ENCODE peak calls at places on chromosomes 12 and 14, in six cellular contexts. K is PC-3, Z is stomach, R is dorsolateral prefrontal cortex, A is lung, P is MM.1S. H is an unnamed sample.

GRCh38 chr14:56422703-56423213 is 156.8 kb upstream of the TMEM260 start:
- DNase-seq in K (peak; percentile 79), Z (peak; percentile 88), R (peak; percentile 51), A (peak; percentile 66), P (no peak), H (no peak)

GRCh38 chr14:104585966-104586702 is 6.6 kb downstream of the C14orf180 start:
- DNase-seq in K (no peak), Z (no peak), R (no peak), A (no peak), P (no peak), H (peak; percentile 67)

GRCh38 chr12:32881107-32881506 is 15.5 kb downstream of the PKP2 start:
- DNase-seq in K (no peak), Z (no peak), R (no peak), A (no peak), P (no peak), H (no peak)

GRCh38 chr14:34935552-34935951 is 47.2 kb upstream of the SRP54 start:
- DNase-seq in K (no peak), Z (no peak), R (no peak), A (no peak), P (no peak), H (no peak)

GRCh38 chr12:106745181-106745745 is 29.2 kb upstream of the RIC8B start:
- DNase-seq in K (no peak), Z (no peak), R (no peak), A (no peak), P (no peak), H (no peak)

GRCh38 chr14:105533391-105533790 is 7.0 kb downstream of the TMEM121 start:
- DNase-seq in K (no peak), Z (no peak), R (no peak), A (no peak), P (no peak), H (no peak)

GRCh38 chr12:102216086-102216691 is 18.6 kb upstream of the PMCH start:
- DNase-seq in K (peak; percentile 24), Z (no peak), R (no peak), A (no peak), P (no peak), H (no peak)

GRCh38 chr12:109082751-109083150 is 10.5 kb downstream of the ALKBH2 start:
- DNase-seq in K (no peak), Z (no peak), R (peak; percentile 48), A (no peak), P (no peak), H (no peak)

GRCh38 chr12:24615967-24616411 is 332.9 kb downstream of the BCAT1 start:
- DNase-seq in K (no peak), Z (no peak), R (no peak), A (no peak), P (no peak), H (no peak)

GRCh38 chr14:75513911-75514672 is 8.2 kb upstream of the BATF start:
- DNase-seq in K (no peak), Z (no peak), R (no peak), A (no peak), P (no peak), H (no peak)

GRCh38 chr12:13347241-13348043 is 150.9 kb downstream of the EMP1 start:
- DNase-seq in K (peak; percentile 54), Z (no peak), R (peak; percentile 85), A (no peak), P (no peak), H (no peak)

GRCh38 chr12:81546811-81547210 is 212.3 kb downstream of the PPFIA2 start:
- DNase-seq in K (no peak), Z (no peak), R (no peak), A (no peak), P (no peak), H (no peak)

GRCh38 chr14:96148631-96149030 is 56.0 kb upstream of the BDKRB2 start:
- DNase-seq in K (no peak), Z (peak; percentile 40), R (no peak), A (no peak), P (no peak), H (peak; percentile 28)

GRCh38 chr14:91399868-91400640 is 17.6 kb downstream of the CCDC88C start:
- DNase-seq in K (no peak), Z (peak; percentile 56), R (no peak), A (no peak), P (peak; percentile 36), H (no peak)

GRCh38 chr14:68230941-68231717 is 411.6 kb downstream of the RAD51B start:
- DNase-seq in K (peak; percentile 90), Z (no peak), R (no peak), A (no peak), P (no peak), H (no peak)

GRCh38 chr12:49671051-49671765 is 36.0 kb downstream of the FMNL3 start:
- DNase-seq in K (no peak), Z (peak; percentile 54), R (no peak), A (no peak), P (peak; percentile 21), H (no peak)

GRCh38 chr14:100442473-100443260 is 119.5 kb downstream of the SLC25A47 start:
- DNase-seq in K (no peak), Z (no peak), R (no peak), A (no peak), P (no peak), H (no peak)

GRCh38 chr12:99911967-99912366 is 72.8 kb downstream of the ANKS1B start:
- DNase-seq in K (no peak), Z (no peak), R (no peak), A (no peak), P (peak; percentile 51), H (no peak)

GRCh38 chr14:104420990-104421389 is 158.6 kb upstream of the C14orf180 start:
- DNase-seq in K (no peak), Z (no peak), R (no peak), A (no peak), P (no peak), H (peak; percentile 42)

GRCh38 chr14:106556665-106557289 is 1030.4 kb downstream of the TMEM121 start:
- DNase-seq in K (peak; percentile 13), Z (peak; percentile 60), R (no peak), A (peak; percentile 62), P (peak; percentile 46), H (no peak)

GRCh38 chr12:27342551-27342950 is 9.9 kb downstream of the BMAL2 start:
- DNase-seq in K (no peak), Z (no peak), R (no peak), A (no peak), P (no peak), H (no peak)

GRCh38 chr12:48966177-48966890 is 5.2 kb downstream of the WNT10B start:
- DNase-seq in K (no peak), Z (no peak), R (no peak), A (no peak), P (peak; percentile 73), H (no peak)

GRCh38 chr12:100651694-100652093 is 78.2 kb downstream of the GAS2L3 start:
- DNase-seq in K (no peak), Z (no peak), R (no peak), A (no peak), P (no peak), H (no peak)

DNA sequence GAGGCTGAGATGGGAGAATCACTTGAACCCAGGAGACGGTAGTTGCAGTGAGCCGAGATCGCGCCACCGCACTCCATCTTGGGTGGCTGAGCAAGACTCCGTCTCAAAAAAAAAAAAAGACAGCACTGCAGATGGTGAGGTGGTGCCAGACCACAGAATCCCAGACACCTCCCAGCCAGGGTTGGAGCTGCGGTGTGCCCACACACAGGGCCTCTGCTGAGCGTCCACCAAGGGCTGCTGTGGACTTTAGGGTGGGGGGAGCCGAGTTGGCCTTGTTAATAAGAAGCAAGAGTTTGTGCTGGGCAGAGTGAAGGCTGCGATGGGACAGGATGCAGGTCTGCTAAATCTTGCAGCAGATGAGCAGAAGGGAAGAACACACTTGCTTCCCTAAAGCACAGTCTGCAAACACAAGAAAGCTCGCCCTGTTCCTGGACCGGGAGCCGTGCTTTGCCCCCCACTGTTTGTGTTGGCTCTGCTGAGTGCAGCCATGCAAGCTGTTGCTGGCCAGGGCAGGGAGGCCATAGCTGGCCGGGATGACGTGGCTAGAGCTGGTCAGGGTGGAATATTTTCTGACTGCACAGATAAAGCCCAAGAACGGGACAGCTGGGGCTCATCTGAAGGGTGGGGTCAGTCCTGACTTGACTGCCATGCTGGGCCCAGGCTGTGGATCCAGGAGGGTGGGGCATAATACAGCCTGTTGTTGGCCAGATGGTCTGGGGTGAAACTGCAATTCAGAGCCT is 14.4 kb downstream of the KMT5A start:
- DNase-seq in K (no peak), Z (peak; percentile 73), R (peak; percentile 45), A (peak; percentile 34), P (no peak), H (peak; percentile 86)
- H3K4me3 ChIP-seq in K (no peak overlapping the region), Z (peak overlapping the region; percentile 8), R (no peak overlapping the region), A (no peak overlapping the region), P (no peak overlapping the region), H (no peak overlapping the region)

DNA sequence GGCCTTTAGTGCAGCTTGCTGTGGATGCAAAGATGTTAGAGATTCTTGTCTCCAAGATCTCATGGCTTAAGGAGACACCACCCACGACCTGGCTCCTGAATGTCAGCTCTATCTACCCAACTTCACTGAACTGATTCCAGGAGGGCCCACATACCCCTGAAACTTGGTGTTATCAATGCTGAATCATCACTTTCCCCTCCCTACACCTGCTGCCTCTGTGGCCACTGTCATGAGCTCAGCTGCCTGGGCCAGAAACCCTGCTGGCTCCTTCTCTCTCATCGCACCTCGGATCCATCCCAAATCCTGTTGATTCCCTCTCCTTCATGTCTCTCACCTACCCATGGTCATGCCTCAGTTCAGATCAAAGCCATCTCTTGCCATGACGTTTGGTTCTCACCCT is 15.1 kb upstream of the LHX5 start:
- DNase-seq in K (no peak), Z (no peak), R (no peak), A (no peak), P (no peak), H (no peak)
- H3K27me3 ChIP-seq in K (peaks cover 76% of the 10 kb centered on the region), Z (no peaks in the 10 kb centered on the region), R (peaks cover 47% of the 10 kb centered on the region), A (peaks cover 13% of the 10 kb centered on the region), P (no peaks in the 10 kb centered on the region), H (no peaks in the 10 kb centered on the region)

DNA sequence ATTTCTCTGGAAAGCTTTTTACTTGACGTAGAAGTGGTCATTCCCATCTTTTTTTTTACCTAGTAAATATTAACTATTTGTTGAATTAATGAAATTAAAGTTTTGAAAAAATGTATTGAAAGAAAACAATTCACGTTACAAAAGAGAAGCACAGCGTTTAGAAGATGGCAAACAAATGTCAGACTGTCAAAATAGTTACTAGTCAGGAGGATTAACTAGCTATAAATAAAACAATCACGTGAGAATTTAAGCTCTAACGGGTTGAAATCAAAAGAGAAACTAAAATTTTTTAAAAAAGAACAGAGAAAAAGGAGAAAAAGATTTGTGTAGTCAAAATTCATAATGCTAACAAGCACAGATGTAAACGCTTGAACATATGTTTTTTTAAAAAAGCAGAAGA is 26.4 kb downstream of the DDHD1 start:
- DNase-seq in K (no peak), Z (no peak), R (no peak), A (no peak), P (peak; percentile 48), H (no peak)
- H3K4me3 ChIP-seq in K (no peak overlapping the region), Z (no peak overlapping the region), R (no peak overlapping the region), A (no peak overlapping the region), P (peak overlapping the region; percentile 39), H (peak overlapping the region; percentile 5)

GRCh38 chr12:53972722-53973092 is 219 bp upstream of the HOXC11 start:
- DNase-seq in K (no peak), Z (no peak), R (no peak), A (no peak), P (no peak), H (no peak)

GRCh38 chr12:53975816-53976152 is 1.0 kb upstream of the HOTAIR start:
- DNase-seq in K (no peak), Z (no peak), R (no peak), A (no peak), P (no peak), H (no peak)

GRCh38 chr12:53975019-53975815 is 463 bp upstream of the HOTAIR start:
- DNase-seq in K (no peak), Z (no peak), R (no peak), A (no peak), P (peak; percentile 68), H (no peak)

GRCh38 chr12:53973093-53974042 is at the start of gene HOXC11:
- DNase-seq in K (peak; percentile 12), Z (no peak), R (no peak), A (no peak), P (no peak), H (no peak)

GRCh38 chr12:53974084-53975018 is at the start of gene HOTAIR:
- DNase-seq in K (peak; percentile 53), Z (no peak), R (no peak), A (no peak), P (no peak), H (no peak)
- H3K27me3 ChIP-seq in K (no peaks in the 10 kb centered on the region), Z (peaks cover 43% of the 10 kb centered on the region), R (peaks cover 100% of the 10 kb centered on the region), A (peaks cover 43% of the 10 kb centered on the region), P (peaks cover 96% of the 10 kb centered on the region), H (peaks cover 67% of the 10 kb centered on the region)